ENCODE peak calls at places on chromosomes 16 and 17, in six cellular contexts. K, T, M, Q, X and O are unnamed samples.

GRCh38 chr16:68064791-68065365 is 20.3 kb upstream of the NFATC3 start:
- DNase-seq in K (no peak), T (peak), M (no peak), Q (peak), X (peak), O (peak)

GRCh38 chr17:74776990-74777389 is 845 bp upstream of the NAT9 start:
- DNase-seq in K (no peak), T (peak), M (no peak), Q (no peak), X (no peak), O (no peak)

GRCh38 chr17:83145358-83145738 is 65.9 kb downstream of the METRNL start:
- DNase-seq in K (no peak), T (no peak), M (no peak), Q (no peak), X (no peak), O (no peak)

GRCh38 chr17:28526381-28526780 is 20.2 kb downstream of the FOXN1 start:
- DNase-seq in K (no peak), T (no peak), M (no peak), Q (no peak), X (no peak), O (no peak)

GRCh38 chr17:35732806-35733136 is 1.3 kb downstream of the RASL10B start:
- DNase-seq in K (no peak), T (no peak), M (no peak), Q (no peak), X (no peak), O (no peak)

GRCh38 chr17:65143899-65144590 is 6.9 kb downstream of the RGS9 start:
- DNase-seq in K (no peak), T (no peak), M (no peak), Q (no peak), X (no peak), O (no peak)

GRCh38 chr16:88358033-88358481 is 24.7 kb upstream of the ZNF469 start:
- DNase-seq in K (no peak), T (peak), M (no peak), Q (no peak), X (no peak), O (no peak)

GRCh38 chr17:7317161-7317803 is 2.1 kb upstream of the GPS2 start:
- DNase-seq in K (no peak), T (no peak), M (no peak), Q (no peak), X (no peak), O (no peak)

GRCh38 chr17:60231691-60232090 is 81.9 kb downstream of the CA4 start:
- DNase-seq in K (no peak), T (no peak), M (no peak), Q (peak), X (no peak), O (peak)

GRCh38 chr16:56824335-56824734 is 40.7 kb upstream of the SLC12A3 start:
- DNase-seq in K (no peak), T (peak), M (no peak), Q (peak), X (no peak), O (no peak)

GRCh38 chr17:71180801-71181385 is 939.9 kb upstream of the SOX9 start:
- DNase-seq in K (no peak), T (no peak), M (peak), Q (peak), X (peak), O (no peak)

GRCh38 chr17:19955099-19955498 is 22.5 kb downstream of the AKAP10 start:
- DNase-seq in K (no peak), T (no peak), M (no peak), Q (no peak), X (no peak), O (no peak)

GRCh38 chr16:69340095-69340644 is 598 bp downstream of the NIP7 start:
- DNase-seq in K (no peak), T (no peak), M (no peak), Q (peak), X (no peak), O (no peak)

GRCh38 chr17:75877752-75878173 is 618 bp downstream of the TRIM47 start:
- DNase-seq in K (no peak), T (peak), M (no peak), Q (peak), X (peak), O (peak)

GRCh38 chr17:350706-351435 is 1.7 kb downstream of the RPH3AL start:
- DNase-seq in K (no peak), T (no peak), M (no peak), Q (peak), X (peak), O (peak)

GRCh38 chr17:42484304-42484703 is 25.6 kb downstream of the ATP6V0A1 start:
- DNase-seq in K (no peak), T (no peak), M (no peak), Q (no peak), X (no peak), O (no peak)

GRCh38 chr17:32323784-32324590 is 18.0 kb downstream of the C17orf75 start:
- DNase-seq in K (no peak), T (no peak), M (no peak), Q (peak), X (peak), O (peak)

GRCh38 chr16:59758848-59759247 is 1024.7 kb upstream of the GOT2 start:
- DNase-seq in K (no peak), T (no peak), M (no peak), Q (no peak), X (peak), O (no peak)

GRCh38 chr17:38428150-38428642 is at the start of gene ARHGAP23:
- DNase-seq in K (no peak), T (peak), M (peak), Q (peak), X (peak), O (peak)

GRCh38 chr17:76007850-76008165 is 7.2 kb downstream of the CDK3 start:
- DNase-seq in K (no peak), T (no peak), M (no peak), Q (no peak), X (peak), O (no peak)

GRCh38 chr16:85363427-85363826 is 249.7 kb upstream of the GSE1 start:
- DNase-seq in K (no peak), T (no peak), M (no peak), Q (no peak), X (no peak), O (no peak)

GRCh38 chr17:48100160-48100559 is 1.1 kb downstream of the CBX1 start:
- DNase-seq in K (no peak), T (no peak), M (peak), Q (peak), X (no peak), O (peak)
- H3K4me3 ChIP-seq in K (peak), T (peak), M (peak), Q (peak), X (peak), O (peak)

GRCh38 chr16:27633221-27633620 is 83.3 kb downstream of the KATNIP start:
- DNase-seq in K (no peak), T (no peak), M (no peak), Q (no peak), X (no peak), O (no peak)
- TF ChIP-seq CTCF in K (no peak), T (no peak), M (no peak), Q (no peak), X (no peak), O (no peak)

GRCh38 chr16:87064731-87065720 is 252.2 kb downstream of the C16orf95 start:
- DNase-seq in K (no peak), T (peak), M (no peak), Q (no peak), X (no peak), O (no peak)
- H3K4me3 ChIP-seq in K (no peak), T (peak), M (no peak), Q (no peak), X (no peak), O (no peak)

GRCh38 chr17:68533887-68534700 is 21.9 kb downstream of the PRKAR1A start:
- DNase-seq in K (no peak), T (peak), M (no peak), Q (peak), X (peak), O (peak)
- TF ChIP-seq CTCF in K (no peak), T (peak), M (peak), Q (peak), X (peak), O (peak)

GRCh38 chr16:11143741-11144035 is 112.3 kb downstream of the SOCS1 start:
- DNase-seq in K (no peak), T (no peak), M (no peak), Q (no peak), X (no peak), O (no peak)
- H3K4me3 ChIP-seq in K (no peak), T (no peak), M (no peak), Q (no peak), X (no peak), O (no peak)

DNA sequence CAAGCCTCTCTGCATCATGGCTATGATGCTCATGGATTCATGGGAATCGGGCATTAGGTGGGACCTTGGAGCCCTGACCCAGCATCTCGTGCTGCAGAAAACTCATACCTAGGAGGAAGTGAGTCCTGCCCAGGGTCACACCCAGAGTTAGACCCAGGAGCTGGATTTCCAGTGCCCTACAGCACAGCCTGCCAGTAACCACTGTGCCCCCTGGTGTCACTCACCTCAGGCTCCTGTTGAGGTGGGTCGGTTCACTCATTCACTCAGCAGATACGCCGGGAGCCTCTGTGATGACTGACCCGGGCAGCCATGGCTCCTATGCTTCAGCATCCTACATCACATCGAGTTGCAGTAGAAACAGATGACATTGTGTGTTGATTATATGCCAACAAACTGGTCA is 143.4 kb downstream of the MSI2 start:
- DNase-seq in K (no peak), T (no peak), M (no peak), Q (no peak), X (no peak), O (no peak)
- TF ChIP-seq CTCF in K (no peak), T (no peak), M (no peak), Q (no peak), X (peak), O (no peak)